ENCODE peak calls at places on chromosomes 2 and 18, in seven cellular contexts. G is kidney epithelial cell; K is GM12865; A is ovary; T is frontal cortex; C is stimulated activated CD4-positive, alpha-beta T cell treated with anti-CD3 and anti-CD28 coated beads, Interleukin-1b, Interleukin-23, amount 100 ng/mL, for 48 hours; P is SK-N-SH. X is an unnamed sample.

GRCh38 chr2:120959426-120959825 is 223.8 kb downstream of the GLI2 start:
- DNase-seq in T (no peak), K (no peak), C (no peak), A (peak; percentile 64), G (no peak), P (peak; percentile 52), X (no peak)

GRCh38 chr2:219418570-219419189 is 503 bp downstream of the DES start:
- DNase-seq in C (no peak), T (no peak), K (no peak), A (no peak), P (no peak), G (no peak), X (no peak)

GRCh38 chr2:33068261-33068660 is 121.5 kb downstream of the LTBP1 start:
- DNase-seq in T (no peak), C (no peak), K (no peak), A (no peak), G (no peak), P (no peak), X (no peak)

GRCh38 chr18:25175558-25175957 is 176.4 kb downstream of the ZNF521 start:
- DNase-seq in C (no peak), T (no peak), G (no peak), P (no peak), K (no peak), A (no peak), X (no peak)

GRCh38 chr18:12014091-12014490 is 32.8 kb downstream of the IMPA2 start:
- DNase-seq in T (no peak), K (no peak), A (no peak), P (no peak), C (no peak), G (no peak), X (no peak)

GRCh38 chr2:151049746-151050145 is 211.9 kb downstream of the RBM43 start:
- DNase-seq in T (no peak), A (no peak), K (no peak), P (no peak), G (peak; percentile 48), C (no peak), X (no peak)

GRCh38 chr2:8276071-8276470 is 405.8 kb upstream of the ID2 start:
- DNase-seq in P (no peak), A (no peak), C (no peak), G (no peak), T (no peak), K (no peak), X (no peak)

GRCh38 chr2:223465793-223466192 is 136.4 kb downstream of the SCG2 start:
- DNase-seq in A (peak; percentile 52), T (no peak), C (no peak), P (no peak), K (no peak), G (peak; percentile 97), X (no peak)

GRCh38 chr2:170335351-170335750 is 157.4 kb downstream of the MYO3B start:
- DNase-seq in G (no peak), T (no peak), K (no peak), C (no peak), P (no peak), A (no peak), X (no peak)

GRCh38 chr2:198456418-198456817 is 652.0 kb downstream of the PLCL1 start:
- DNase-seq in C (no peak), P (no peak), K (no peak), T (no peak), A (no peak), G (no peak), X (no peak)

GRCh38 chr2:237097911-237098702 is 12.4 kb downstream of the COPS8 start:
- DNase-seq in C (no peak), K (no peak), A (no peak), G (peak; percentile 47), P (no peak), T (no peak), X (no peak)

GRCh38 chr2:174949988-174950687 is 55.0 kb downstream of the CHN1 start:
- DNase-seq in P (no peak), A (no peak), G (no peak), T (no peak), C (no peak), K (no peak), X (no peak)

GRCh38 chr2:141317986-141318385 is 812.8 kb downstream of the LRP1B start:
- DNase-seq in T (no peak), A (no peak), G (no peak), P (no peak), C (no peak), K (no peak), X (no peak)

X was measured in activated effector memory CD4-positive, alpha-beta T cell treated with Interleukin-2 at 50 U/mL for 16 hours.